ENCODE peak calls at places on chromosomes 2 and 18, in four cellular contexts. P is HepG2, T is H1, C is GM12878. R is an unnamed sample.

GRCh38 chr18:10420561-10421352 is 33.7 kb upstream of the APCDD1 start:
- DNase-seq in P (no peak), T (no peak), C (no peak), R (no peak)

GRCh38 chr2:182248898-182249297 is 177.9 kb downstream of the PDE1A start:
- DNase-seq in P (no peak), T (no peak), C (no peak), R (no peak)

GRCh38 chr18:23936371-23936958 is 78.1 kb upstream of the TTC39C start:
- DNase-seq in P (peak), T (no peak), C (no peak), R (no peak)

GRCh38 chr18:9814431-9814830 is 71.3 kb upstream of the TXNDC2 start:
- DNase-seq in P (peak), T (no peak), C (no peak), R (no peak)

GRCh38 chr2:65355190-65355831 is 77.1 kb downstream of the SPRED2 start:
- DNase-seq in P (no peak), T (no peak), C (no peak), R (no peak)

GRCh38 chr2:112623913-112624777 is 21.6 kb upstream of the SLC20A1 start:
- DNase-seq in P (no peak), T (no peak), C (no peak), R (no peak)

GRCh38 chr2:69260666-69261065 is 126.4 kb downstream of the GFPT1 start:
- DNase-seq in P (no peak), T (no peak), C (no peak), R (no peak)

GRCh38 chr18:42038936-42039335 is 83.9 kb downstream of the PIK3C3 start:
- DNase-seq in P (no peak), T (no peak), C (no peak), R (no peak)

GRCh38 chr2:203814661-203815540 is 52.7 kb upstream of the CTLA4 start:
- DNase-seq in P (peak), T (no peak), C (no peak), R (peak)

GRCh38 chr18:48605408-48605845 is 66.6 kb downstream of the CTIF start:
- DNase-seq in P (peak), T (peak), C (peak), R (peak)

GRCh38 chr2:233270951-233271350 is 19.5 kb downstream of the ATG16L1 start:
- DNase-seq in P (no peak), T (no peak), C (no peak), R (no peak)

GRCh38 chr18:21669736-21670135 is 34.8 kb downstream of the ABHD3 start:
- DNase-seq in P (no peak), T (no peak), C (no peak), R (no peak)

GRCh38 chr2:68088950-68089349 is 26.1 kb upstream of the C1D start:
- DNase-seq in P (no peak), T (no peak), C (no peak), R (no peak)

GRCh38 chr2:177930916-177931315 is 141.7 kb downstream of the PDE11A start:
- DNase-seq in P (no peak), T (no peak), C (no peak), R (no peak)

GRCh38 chr18:11860594-11861450 is 9.6 kb downstream of the CHMP1B start:
- DNase-seq in P (peak), T (no peak), C (no peak), R (no peak)

GRCh38 chr18:33757037-33757436 is 179.0 kb downstream of the ASXL3 start:
- DNase-seq in P (no peak), T (no peak), C (no peak), R (no peak)

GRCh38 chr2:187001248-187001647 is 152.3 kb upstream of the ZSWIM2 start:
- DNase-seq in P (no peak), T (no peak), C (no peak), R (no peak)

GRCh38 chr2:220159738-220160137 is 532.3 kb downstream of the SLC4A3 start:
- DNase-seq in P (no peak), T (no peak), C (no peak), R (no peak)

GRCh38 chr2:175123254-175123653 is 44.7 kb downstream of the ATF2 start:
- DNase-seq in P (no peak), T (no peak), C (no peak), R (no peak)

GRCh38 chr2:54429811-54430600 is 26.1 kb upstream of the SPTBN1 start:
- DNase-seq in P (no peak), T (no peak), C (no peak), R (no peak)

GRCh38 chr2:54428401-54428800 is 27.7 kb upstream of the SPTBN1 start:
- DNase-seq in P (no peak), T (no peak), C (no peak), R (no peak)

GRCh38 chr2:54430649-54431048 is 25.5 kb upstream of the SPTBN1 start:
- DNase-seq in P (no peak), T (no peak), C (no peak), R (no peak)

GRCh38 chr2:54432181-54433020 is 23.7 kb upstream of the SPTBN1 start:
- DNase-seq in P (no peak), T (no peak), C (no peak), R (no peak)

GRCh38 chr2:54429055-54429454 is 27.1 kb upstream of the SPTBN1 start:
- DNase-seq in P (no peak), T (no peak), C (no peak), R (no peak)
- TF ChIP-seq SUZ12 in P (no peak), T (no peak), C (no peak), R (no peak)

GRCh38 chr18:63444567-63444966 is 22.3 kb upstream of the VPS4B start:
- DNase-seq in P (no peak), T (no peak), C (no peak), R (no peak)
- TF ChIP-seq SUZ12 in P (no peak), T (no peak), C (no peak), R (no peak)

DNA sequence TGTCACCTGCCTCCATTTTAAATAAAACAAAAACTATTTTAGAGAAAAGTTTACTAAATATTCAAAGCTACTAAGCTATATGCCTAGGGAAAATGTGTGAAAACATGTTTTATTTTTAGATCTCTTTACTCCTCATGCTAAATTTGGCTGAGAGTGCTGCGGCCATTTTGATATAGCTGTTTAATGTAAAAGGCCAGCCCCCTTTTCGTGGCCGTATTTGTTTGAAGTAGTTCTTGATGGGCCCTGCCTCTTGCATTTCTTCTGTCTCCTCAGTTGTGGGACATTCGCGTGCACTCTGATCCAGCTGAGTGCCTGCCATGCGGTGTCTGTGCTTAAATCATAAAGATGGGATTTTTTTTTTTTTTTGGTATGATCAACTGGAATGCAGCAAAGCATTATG is 64.0 kb downstream of the ZNF407 start:
- DNase-seq in P (no peak), T (no peak), C (no peak), R (no peak)
- TF ChIP-seq SUZ12 in P (no peak), T (no peak), C (no peak), R (no peak)

DNA sequence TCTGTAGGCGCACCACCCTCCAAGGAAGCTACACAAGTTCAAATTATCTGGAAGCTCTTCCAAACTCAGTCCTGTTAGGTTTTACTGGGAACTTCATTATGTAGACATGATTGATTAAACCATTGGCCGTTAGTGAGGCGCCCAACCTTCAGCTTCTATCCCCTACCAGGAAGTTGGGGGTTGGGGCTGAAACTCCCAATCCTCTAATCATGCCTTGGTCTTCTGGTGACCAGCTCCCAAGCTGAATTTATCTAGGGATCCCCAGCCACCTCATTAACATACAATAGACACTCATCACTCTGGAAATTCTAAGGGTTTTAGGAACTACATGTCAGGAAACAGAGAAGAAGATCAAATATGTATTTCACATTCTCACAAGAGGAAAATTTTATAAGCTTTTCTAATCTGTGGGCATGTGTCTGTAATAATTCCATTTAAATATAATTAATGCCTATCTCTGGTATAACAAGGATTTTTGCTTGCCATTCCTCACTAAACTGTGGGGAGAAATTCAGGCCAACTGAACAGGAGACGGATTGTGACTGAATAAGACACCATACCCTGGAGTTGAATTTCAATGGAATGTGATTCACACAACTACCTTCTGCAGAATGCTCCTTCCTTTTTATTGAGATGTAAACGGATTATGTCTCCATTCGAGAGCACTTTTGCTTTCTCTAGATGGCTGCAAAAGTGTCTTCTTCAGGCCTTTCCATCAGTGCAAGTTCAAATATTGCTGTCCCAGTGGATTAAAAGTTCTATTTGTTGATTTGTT is 328.6 kb downstream of the LRRTM1 start:
- DNase-seq in P (no peak), T (no peak), C (no peak), R (no peak)
- TF ChIP-seq SUZ12 in P (no peak), T (no peak), C (no peak), R (no peak)

GRCh38 chr2:27191107-27191829 is 20.6 kb upstream of the ATRAID start:
- DNase-seq in P (peak), T (no peak), C (no peak), R (peak)
- TF ChIP-seq SUZ12 in P (no peak), T (no peak), C (no peak), R (no peak)

GRCh38 chr2:17934721-17935120 is 56.3 kb downstream of the KCNS3 start:
- DNase-seq in P (no peak), T (no peak), C (no peak), R (no peak)

GRCh38 chr2:17943444-17943843 is 65.0 kb downstream of the KCNS3 start:
- DNase-seq in P (no peak), T (no peak), C (no peak), R (no peak)

GRCh38 chr2:17935242-17935885 is 56.9 kb downstream of the KCNS3 start:
- DNase-seq in P (no peak), T (no peak), C (no peak), R (no peak)

GRCh38 chr2:17936599-17936998 is 58.1 kb downstream of the KCNS3 start:
- DNase-seq in P (no peak), T (no peak), C (no peak), R (no peak)

DNA sequence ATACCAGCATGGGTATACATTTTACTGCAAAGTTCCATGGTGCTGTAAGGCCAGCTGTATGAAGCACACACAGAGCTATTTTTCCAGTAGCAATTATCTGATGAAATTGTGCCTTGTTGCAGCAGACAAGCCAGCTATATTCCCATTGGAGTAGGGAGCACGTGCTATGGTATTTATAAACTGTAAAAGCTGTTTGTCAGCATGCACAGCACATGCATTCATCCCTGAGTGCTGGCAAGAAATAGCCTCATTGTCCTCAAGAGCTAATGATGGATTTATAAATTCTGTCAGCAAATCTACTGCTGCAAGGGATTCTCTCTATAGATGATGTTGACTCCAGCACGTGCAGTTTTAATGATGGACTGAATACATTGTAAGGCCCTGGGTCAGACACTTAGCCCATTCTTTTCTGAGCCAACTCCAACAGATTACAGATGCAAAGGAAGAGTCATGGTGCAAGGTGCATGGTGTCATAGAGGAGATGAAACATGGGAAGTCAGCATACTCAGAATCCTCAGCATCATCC is 61.7 kb downstream of the KCNS3 start:
- DNase-seq in P (no peak), T (no peak), C (no peak), R (no peak)
- TF ChIP-seq SUZ12 in P (no peak), T (no peak), C (no peak), R (no peak)

DNA sequence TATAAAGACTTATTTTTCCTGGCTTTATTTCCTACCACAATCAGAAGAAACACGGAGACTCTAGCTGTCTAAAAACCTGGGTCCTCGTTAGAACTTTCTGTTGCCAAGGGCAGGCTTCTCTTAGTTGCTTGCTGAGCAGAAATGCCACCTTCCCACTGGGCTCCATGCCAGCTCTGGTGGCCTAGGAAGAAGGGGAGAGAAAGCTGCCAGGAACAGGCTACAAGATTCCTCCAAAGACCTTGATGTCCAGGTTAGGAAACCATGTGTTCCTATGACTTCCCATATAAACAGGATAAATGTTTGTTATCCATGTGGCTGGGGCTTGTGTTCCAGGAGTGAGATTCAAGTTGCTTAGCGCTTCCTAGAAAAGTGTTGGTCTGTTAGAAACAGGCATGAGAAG is 17.9 kb upstream of the TMEM18 start:
- DNase-seq in P (no peak), T (no peak), C (no peak), R (no peak)
- TF ChIP-seq SUZ12 in P (no peak), T (no peak), C (no peak), R (no peak)

R was measured in HEK293T.